ENCODE peak calls at places on chromosome 20, in seven cellular contexts. M is thyroid gland; G is upper lobe of right lung; S is A673; X is neural crest cell; C is CD4-positive, alpha-beta T cell; N is mesothelial cell of epicardium. Q is an unnamed sample.

GRCh38 chr20:16571333-16571732 is 1.9 kb downstream of the KIF16B start:
- DNase-seq in N (no peak), S (no peak), C (no peak), M (no peak), X (no peak), G (no peak), Q (no peak)

GRCh38 chr20:59094576-59094975 is 52.0 kb upstream of the PRELID3B start:
- DNase-seq in C (no peak), X (no peak), N (no peak), S (no peak), M (no peak), G (no peak), Q (no peak)

GRCh38 chr20:59611286-59611685 is 6.9 kb downstream of the PHACTR3 start:
- DNase-seq in X (no peak), M (peak), C (no peak), G (no peak), S (no peak), N (no peak), Q (no peak)

GRCh38 chr20:20734475-20734948 is 22.1 kb upstream of the RALGAPA2 start:
- DNase-seq in X (no peak), S (no peak), M (no peak), C (no peak), G (no peak), N (no peak), Q (no peak)

GRCh38 chr20:32829291-32830005 is 9.7 kb downstream of the MAPRE1 start:
- DNase-seq in S (no peak), X (no peak), G (no peak), C (no peak), N (no peak), M (no peak), Q (no peak)

GRCh38 chr20:20677186-20677585 is 35.3 kb downstream of the RALGAPA2 start:
- DNase-seq in C (no peak), S (no peak), X (no peak), G (no peak), N (no peak), M (no peak), Q (no peak)

GRCh38 chr20:29878777-29879442 is 1378.6 kb upstream of the DEFB115 start:
- DNase-seq in X (no peak), C (no peak), S (no peak), G (peak), N (no peak), M (no peak), Q (no peak)

GRCh38 chr20:45963059-45964011 is 8.7 kb downstream of the ZNF335 start:
- DNase-seq in M (no peak), G (peak), S (peak), X (no peak), C (no peak), N (no peak), Q (no peak)

GRCh38 chr20:56187791-56188190 is 60.7 kb upstream of the MC3R start:
- DNase-seq in G (no peak), S (peak), M (no peak), N (no peak), C (no peak), X (no peak), Q (no peak)

GRCh38 chr20:53900380-53900999 is 169.9 kb downstream of the BCAS1 start:
- DNase-seq in C (no peak), S (peak), G (no peak), X (no peak), M (no peak), N (no peak), Q (no peak)

GRCh38 chr20:59938696-59939051 is 1.4 kb downstream of the PPP1R3D start:
- DNase-seq in G (no peak), N (no peak), S (no peak), M (peak), X (no peak), C (no peak), Q (no peak)

GRCh38 chr20:49028684-49029083 is 17.4 kb upstream of the CSE1L start:
- DNase-seq in C (no peak), G (no peak), N (no peak), X (no peak), M (no peak), S (peak), Q (no peak)

GRCh38 chr20:21396921-21397340 is 395 bp downstream of the NKX2-4 start:
- DNase-seq in S (peak), X (no peak), C (no peak), N (no peak), G (peak), M (no peak), Q (peak)

GRCh38 chr20:52830598-52830997 is 141.6 kb upstream of the TSHZ2 start:
- DNase-seq in X (no peak), N (no peak), G (no peak), M (no peak), C (no peak), S (no peak), Q (no peak)

GRCh38 chr20:58850693-58851174 is at the start of gene GNAS-AS1:
- DNase-seq in M (peak), N (peak), X (peak), C (peak), G (peak), S (peak), Q (peak)

GRCh38 chr20:52959125-52959524 is 13.0 kb upstream of the TSHZ2 start:
- DNase-seq in N (no peak), C (no peak), G (no peak), S (peak), X (peak), M (no peak), Q (peak)

GRCh38 chr20:48689388-48689787 is 138.4 kb downstream of the PREX1 start:
- DNase-seq in G (no peak), C (no peak), N (no peak), S (no peak), X (no peak), M (no peak), Q (no peak)

GRCh38 chr20:42604998-42605970 is 584.4 kb downstream of the PTPRT start:
- DNase-seq in M (no peak), G (no peak), C (no peak), N (no peak), X (no peak), S (no peak), Q (no peak)

GRCh38 chr20:58706975-58707681 is 14.5 kb downstream of the NPEPL1 start:
- DNase-seq in S (no peak), G (peak), X (no peak), C (no peak), M (no peak), N (peak), Q (no peak)

GRCh38 chr20:1353956-1354355 is 25.0 kb upstream of the SDCBP2 start:
- DNase-seq in G (no peak), M (no peak), N (no peak), S (no peak), C (no peak), X (no peak), Q (no peak)

GRCh38 chr20:37379967-37380828 is 34.3 kb downstream of the SRC start:
- DNase-seq in G (no peak), N (no peak), M (no peak), X (no peak), S (no peak), C (no peak), Q (no peak)

GRCh38 chr20:43579861-43580793 is 10.6 kb upstream of the IFT52 start:
- DNase-seq in S (no peak), X (no peak), G (peak), N (no peak), M (no peak), C (no peak), Q (no peak)

GRCh38 chr20:18628330-18628941 is 40.6 kb downstream of the DTD1 start:
- DNase-seq in G (peak), C (no peak), N (no peak), M (peak), X (no peak), S (peak), Q (peak)
- TF ChIP-seq CTCF in G (peak), C (no peak), N (no peak), M (peak), X (peak), S (peak), Q (peak)

GRCh38 chr20:9457055-9457454 is 57.3 kb upstream of the LAMP5 start:
- DNase-seq in M (no peak), N (no peak), G (no peak), X (no peak), S (no peak), C (no peak), Q (no peak)

GRCh38 chr20:9460518-9460917 is 53.9 kb upstream of the LAMP5 start:
- DNase-seq in M (no peak), S (peak), N (no peak), G (no peak), X (no peak), C (no peak), Q (no peak)

GRCh38 chr20:9454781-9455180 is 59.6 kb upstream of the LAMP5 start:
- DNase-seq in N (no peak), C (no peak), X (no peak), M (no peak), S (no peak), G (no peak), Q (no peak)

DNA sequence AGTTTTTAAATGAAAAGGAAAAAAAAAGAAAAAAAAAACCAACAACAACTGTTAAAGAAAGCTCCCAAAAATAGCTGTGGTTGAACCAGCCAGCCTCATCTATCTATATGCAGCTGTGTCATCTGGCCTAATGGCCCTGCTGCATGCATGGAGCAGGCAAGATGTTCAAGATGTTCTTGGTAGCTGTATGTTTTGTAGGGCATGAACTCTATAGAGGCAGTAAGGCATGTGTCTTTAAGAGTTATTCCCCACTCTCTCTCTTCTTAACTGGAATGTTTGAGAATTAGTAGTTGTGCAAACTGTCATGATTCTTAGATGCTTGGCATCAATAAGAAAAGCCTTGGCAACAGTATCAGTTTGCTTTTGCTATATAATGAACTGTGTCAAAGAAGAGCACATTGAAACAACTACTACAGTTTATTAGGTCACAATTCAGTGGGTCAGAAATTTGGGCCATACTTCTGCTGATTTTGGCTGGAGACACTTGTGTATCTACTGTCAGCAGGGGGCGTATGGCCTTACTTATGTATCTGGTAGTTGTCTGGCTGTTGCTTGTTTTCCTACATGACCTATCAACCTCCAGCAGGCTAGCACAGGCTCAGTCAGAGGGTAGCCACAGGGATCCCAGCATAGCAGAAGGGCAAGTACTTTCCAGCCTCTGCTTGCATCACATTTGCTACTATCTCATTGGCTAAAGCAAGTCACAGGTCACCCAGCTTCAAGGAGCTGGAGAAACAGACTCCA is 56.1 kb upstream of the LAMP5 start:
- DNase-seq in N (no peak), X (no peak), G (no peak), C (no peak), S (peak), M (no peak), Q (no peak)
- TF ChIP-seq CTCF in N (no peak), X (peak), G (peak), C (no peak), S (peak), M (no peak), Q (peak)

GRCh38 chr20:6714202-6714800 is 53.2 kb upstream of the BMP2 start:
- DNase-seq in X (no peak), M (peak), C (no peak), N (no peak), S (no peak), G (no peak), Q (no peak)

GRCh38 chr20:6715350-6716063 is 52.0 kb upstream of the BMP2 start:
- DNase-seq in X (no peak), M (no peak), N (no peak), G (no peak), C (no peak), S (no peak), Q (no peak)

DNA sequence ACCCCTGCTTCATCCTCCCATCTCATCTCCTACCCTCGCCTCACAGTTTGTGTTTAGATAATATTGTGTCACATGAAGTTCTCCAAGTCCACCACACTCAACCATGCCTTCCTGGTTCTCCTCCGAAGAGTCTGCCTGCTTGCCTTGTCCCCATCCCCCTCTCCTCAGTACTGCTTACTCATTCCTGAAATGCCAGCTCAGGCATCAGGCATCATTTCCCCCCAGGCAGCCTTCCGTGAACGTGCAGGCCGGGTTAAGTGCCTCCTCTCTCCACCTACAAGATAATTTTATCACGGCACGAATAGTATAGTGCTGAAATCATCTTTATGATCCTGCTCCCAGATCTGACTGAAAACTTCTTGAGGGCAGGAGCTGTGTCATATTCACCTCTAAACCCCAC is 48.8 kb upstream of the BMP2 start:
- DNase-seq in N (no peak), S (no peak), G (no peak), M (peak), X (no peak), C (no peak), Q (no peak)
- TF ChIP-seq CTCF in N (no peak), S (no peak), G (no peak), M (no peak), X (no peak), C (no peak), Q (no peak)

GRCh38 chr20:50308513-50309279 is 118.1 kb downstream of the CEBPB start:
- DNase-seq in N (no peak), M (peak), C (no peak), X (no peak), S (no peak), G (peak), Q (peak)
- TF ChIP-seq CTCF in N (no peak), M (peak), C (no peak), X (no peak), S (no peak), G (peak), Q (no peak)

GRCh38 chr20:63177134-63177784 is 38.7 kb downstream of the YTHDF1 start:
- DNase-seq in N (no peak), M (no peak), S (peak), X (peak), C (no peak), G (no peak), Q (peak)
- TF ChIP-seq CTCF in N (no peak), M (no peak), S (no peak), X (no peak), C (no peak), G (no peak), Q (no peak)

GRCh38 chr20:47676219-47676721 is 109.0 kb downstream of the SULF2 start:
- DNase-seq in G (peak), C (no peak), N (no peak), S (no peak), X (no peak), M (no peak), Q (no peak)
- TF ChIP-seq CTCF in G (no peak), C (no peak), N (no peak), S (no peak), X (no peak), M (no peak), Q (no peak)

DNA sequence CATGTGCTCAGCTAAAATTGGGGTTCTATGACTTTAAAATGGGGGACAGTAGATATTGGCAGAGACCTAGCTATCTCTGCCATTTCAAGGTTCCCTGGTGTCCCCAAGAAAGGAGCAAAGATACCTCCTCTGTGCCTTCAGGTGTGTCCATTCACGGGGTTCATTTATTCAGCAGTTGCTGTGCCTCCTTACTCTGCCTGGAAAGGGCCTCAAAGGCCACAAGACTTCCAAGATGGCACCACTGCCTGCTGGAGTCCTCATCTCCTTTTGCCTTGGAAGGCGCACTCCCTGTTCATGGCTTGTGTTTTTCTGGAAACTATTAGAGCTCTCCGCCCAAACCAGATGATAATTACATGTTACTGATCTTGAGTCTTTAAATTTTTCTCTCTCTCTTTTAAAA is 3.9 kb upstream of the ZBP1 start:
- DNase-seq in M (no peak), X (no peak), C (no peak), G (no peak), N (no peak), S (no peak), Q (no peak)
- TF ChIP-seq CTCF in M (no peak), X (no peak), C (no peak), G (no peak), N (no peak), S (no peak), Q (no peak)

Q was measured in nephron progenitor cell.